ENCODE peak calls at places on chromosomes 7 and 10, in nine cellular contexts. X is SW480; D is HCT116; Z is stimulated activated CD8-positive, alpha-beta memory T cell treated with anti-CD3 and anti-CD28 coated beads, Interleukin-4, amount 100 ng/mL, for 48 hours; U is H54; P is stomach; C is hippocampal formation; R is NCI-H1092; N is SJSA1. B is an unnamed sample.

GRCh38 chr7:132049462-132050304 is 493.3 kb upstream of the PODXL start:
- DNase-seq in X (no peak), C (no peak), D (peak; percentile 16), R (peak; percentile 14), Z (peak; percentile 66), P (peak; percentile 50), U (no peak), N (peak; percentile 41), B (no peak)

GRCh38 chr10:11036424-11037011 is 18.8 kb downstream of the CELF2 start:
- DNase-seq in D (no peak), C (no peak), N (peak; percentile 22), U (no peak), Z (no peak), P (peak; percentile 55), R (no peak), X (peak; percentile 55), B (no peak)

GRCh38 chr10:61784354-61785131 is 117.0 kb upstream of the ARID5B start:
- DNase-seq in N (no peak), Z (peak; percentile 62), D (no peak), X (no peak), U (no peak), R (no peak), C (no peak), P (no peak), B (no peak)

GRCh38 chr7:95904099-95904498 is 131.7 kb downstream of the DYNC1I1 start:
- DNase-seq in Z (no peak), N (no peak), X (no peak), D (no peak), P (no peak), R (no peak), U (no peak), C (no peak), B (no peak)

GRCh38 chr10:93383562-93383981 is 98.6 kb downstream of the MYOF start:
- DNase-seq in D (no peak), R (no peak), N (peak; percentile 83), Z (no peak), X (peak; percentile 70), P (no peak), C (no peak), U (peak; percentile 76), B (no peak)

GRCh38 chr7:152383341-152384234 is 52.2 kb downstream of the KMT2C start:
- DNase-seq in N (peak; percentile 53), R (no peak), U (no peak), X (no peak), P (no peak), D (no peak), C (no peak), Z (no peak), B (no peak)

GRCh38 chr10:130254168-130255061 is 118.2 kb downstream of the GLRX3 start:
- DNase-seq in N (no peak), R (no peak), X (no peak), P (no peak), U (no peak), Z (no peak), C (no peak), D (no peak), B (no peak)

GRCh38 chr7:30799206-30799975 is 28.2 kb downstream of the MINDY4 start:
- DNase-seq in P (no peak), N (peak; percentile 62), C (no peak), X (no peak), Z (no peak), D (no peak), R (no peak), U (peak; percentile 91), B (no peak)

GRCh38 chr10:122911889-122912484 is 1.6 kb downstream of the FAM24A start:
- DNase-seq in D (no peak), N (peak; percentile 30), U (peak; percentile 12), C (no peak), P (peak; percentile 37), X (peak; percentile 13), Z (peak; percentile 80), R (no peak), B (no peak)